ENCODE peak calls at places on chromosomes 4 and X, in eight cellular contexts. One of them, this sample, is unnamed.

GRCh38 chrX:115402299-115402698 is 112.8 kb downstream of the LUZP4 start:
- DNase-seq in NCI-H2081: no peak
- DNase-seq in T follicular helper cell: no peak
- DNase-seq in anterior cingulate cortex: no peak
- DNase-seq in hippocampal formation: no peak
- DNase-seq in activated CD4-positive, CD25-positive, alpha-beta regulatory T cell: no peak
- DNase-seq in neural crest cell: no peak
- DNase-seq in A549: no peak
- DNase-seq in this sample: no peak

GRCh38 chrX:9676738-9677097 is 88.9 kb downstream of the GPR143 start:
- DNase-seq in NCI-H2081: no peak
- DNase-seq in T follicular helper cell: no peak
- DNase-seq in anterior cingulate cortex: no peak
- DNase-seq in hippocampal formation: no peak
- DNase-seq in activated CD4-positive, CD25-positive, alpha-beta regulatory T cell: no peak
- DNase-seq in neural crest cell: no peak
- DNase-seq in A549: no peak
- DNase-seq in this sample: no peak

GRCh38 chr4:121789960-121790829 is 10.9 kb upstream of the EXOSC9 start:
- DNase-seq in NCI-H2081: no peak
- DNase-seq in T follicular helper cell: no peak
- DNase-seq in anterior cingulate cortex: no peak
- DNase-seq in hippocampal formation: no peak
- DNase-seq in activated CD4-positive, CD25-positive, alpha-beta regulatory T cell: no peak
- DNase-seq in neural crest cell: no peak
- DNase-seq in A549: no peak
- DNase-seq in this sample: no peak

GRCh38 chr4:53563824-53564223 is 27.5 kb downstream of the LNX1 start:
- DNase-seq in NCI-H2081: no peak
- DNase-seq in T follicular helper cell: no peak
- DNase-seq in anterior cingulate cortex: no peak
- DNase-seq in hippocampal formation: peak; percentile 3
- DNase-seq in activated CD4-positive, CD25-positive, alpha-beta regulatory T cell: no peak
- DNase-seq in neural crest cell: no peak
- DNase-seq in A549: no peak
- DNase-seq in this sample: no peak

GRCh38 chr4:123840232-123840631 is 443.6 kb downstream of the SPRY1 start:
- DNase-seq in NCI-H2081: no peak
- DNase-seq in T follicular helper cell: no peak
- DNase-seq in anterior cingulate cortex: no peak
- DNase-seq in hippocampal formation: no peak
- DNase-seq in activated CD4-positive, CD25-positive, alpha-beta regulatory T cell: no peak
- DNase-seq in neural crest cell: no peak
- DNase-seq in A549: no peak
- DNase-seq in this sample: no peak

GRCh38 chrX:1435241-1435900 is 17.3 kb downstream of the ASMTL start:
- DNase-seq in NCI-H2081: no peak
- DNase-seq in T follicular helper cell: no peak
- DNase-seq in anterior cingulate cortex: no peak
- DNase-seq in hippocampal formation: no peak
- DNase-seq in activated CD4-positive, CD25-positive, alpha-beta regulatory T cell: no peak
- DNase-seq in neural crest cell: no peak
- DNase-seq in A549: no peak
- DNase-seq in this sample: no peak

GRCh38 chrX:52933976-52934703 is 24.2 kb downstream of the FAM156A start:
- DNase-seq in NCI-H2081: no peak
- DNase-seq in T follicular helper cell: no peak
- DNase-seq in anterior cingulate cortex: no peak
- DNase-seq in hippocampal formation: peak; percentile 52
- DNase-seq in activated CD4-positive, CD25-positive, alpha-beta regulatory T cell: no peak
- DNase-seq in neural crest cell: no peak
- DNase-seq in A549: no peak
- DNase-seq in this sample: no peak

GRCh38 chr4:87559090-87559837 is 30.1 kb upstream of the SPARCL1 start:
- DNase-seq in NCI-H2081: peak; percentile 82
- DNase-seq in T follicular helper cell: peak; percentile 3
- DNase-seq in anterior cingulate cortex: no peak
- DNase-seq in hippocampal formation: no peak
- DNase-seq in activated CD4-positive, CD25-positive, alpha-beta regulatory T cell: no peak
- DNase-seq in neural crest cell: no peak
- DNase-seq in A549: no peak
- DNase-seq in this sample: no peak

GRCh38 chr4:77010841-77011354 is 61.3 kb downstream of the SEPTIN11 start:
- DNase-seq in NCI-H2081: no peak
- DNase-seq in T follicular helper cell: no peak
- DNase-seq in anterior cingulate cortex: no peak
- DNase-seq in hippocampal formation: no peak
- DNase-seq in activated CD4-positive, CD25-positive, alpha-beta regulatory T cell: no peak
- DNase-seq in neural crest cell: no peak
- DNase-seq in A549: no peak
- DNase-seq in this sample: no peak

GRCh38 chr4:164579270-164579942 is 174.5 kb upstream of the SMIM31 start:
- DNase-seq in NCI-H2081: no peak
- DNase-seq in T follicular helper cell: no peak
- DNase-seq in anterior cingulate cortex: no peak
- DNase-seq in hippocampal formation: no peak
- DNase-seq in activated CD4-positive, CD25-positive, alpha-beta regulatory T cell: no peak
- DNase-seq in neural crest cell: no peak
- DNase-seq in A549: no peak
- DNase-seq in this sample: no peak

GRCh38 chrX:68503830-68504229 is 5.0 kb downstream of the YIPF6 start:
- DNase-seq in NCI-H2081: no peak
- DNase-seq in T follicular helper cell: no peak
- DNase-seq in anterior cingulate cortex: no peak
- DNase-seq in hippocampal formation: no peak
- DNase-seq in activated CD4-positive, CD25-positive, alpha-beta regulatory T cell: no peak
- DNase-seq in neural crest cell: no peak
- DNase-seq in A549: no peak
- DNase-seq in this sample: no peak

GRCh38 chrX:140724337-140725105 is 15.0 kb downstream of the LINC00632 start:
- DNase-seq in NCI-H2081: no peak
- DNase-seq in T follicular helper cell: no peak
- DNase-seq in anterior cingulate cortex: no peak
- DNase-seq in hippocampal formation: no peak
- DNase-seq in activated CD4-positive, CD25-positive, alpha-beta regulatory T cell: no peak
- DNase-seq in neural crest cell: no peak
- DNase-seq in A549: no peak
- DNase-seq in this sample: no peak

GRCh38 chr4:186404562-186405134 is 138.7 kb downstream of the F11 start:
- DNase-seq in NCI-H2081: no peak
- DNase-seq in T follicular helper cell: no peak
- DNase-seq in anterior cingulate cortex: no peak
- DNase-seq in hippocampal formation: no peak
- DNase-seq in activated CD4-positive, CD25-positive, alpha-beta regulatory T cell: no peak
- DNase-seq in neural crest cell: no peak
- DNase-seq in A549: no peak
- DNase-seq in this sample: no peak

GRCh38 chrX:9997524-9997923 is 30.4 kb downstream of the CLDN34 start:
- DNase-seq in NCI-H2081: no peak
- DNase-seq in T follicular helper cell: no peak
- DNase-seq in anterior cingulate cortex: no peak
- DNase-seq in hippocampal formation: no peak
- DNase-seq in activated CD4-positive, CD25-positive, alpha-beta regulatory T cell: peak; percentile 21
- DNase-seq in neural crest cell: no peak
- DNase-seq in A549: no peak
- DNase-seq in this sample: no peak

GRCh38 chr4:26028793-26029511 is 114.9 kb downstream of the SMIM20 start:
- DNase-seq in NCI-H2081: no peak
- DNase-seq in T follicular helper cell: peak; percentile 12
- DNase-seq in anterior cingulate cortex: peak; percentile 16
- DNase-seq in hippocampal formation: no peak
- DNase-seq in activated CD4-positive, CD25-positive, alpha-beta regulatory T cell: peak; percentile 37
- DNase-seq in neural crest cell: peak; percentile 76
- DNase-seq in A549: no peak
- DNase-seq in this sample: no peak

GRCh38 chr4:2944091-2944482 is 19.1 kb downstream of the NOP14 start:
- DNase-seq in NCI-H2081: no peak
- DNase-seq in T follicular helper cell: no peak
- DNase-seq in anterior cingulate cortex: no peak
- DNase-seq in hippocampal formation: no peak
- DNase-seq in activated CD4-positive, CD25-positive, alpha-beta regulatory T cell: no peak
- DNase-seq in neural crest cell: no peak
- DNase-seq in A549: no peak
- DNase-seq in this sample: no peak